ENCODE peak calls at places on chromosome 2, in nine cellular contexts. Y is hippocampal formation; U is GM23338; M is activated CD8-positive, alpha-beta T cell treated with anti-CD3 and anti-CD28 coated beads, Interleukin-2, amount 10 ng/mL, durations not matched to agents 7 days and 5 days; O is ascending aorta; S is NCI-H345; K is A172; X is adrenal gland; C is stromal cell of bone marrow. L is an unnamed sample.

GRCh38 chr2:58967736-58968135 is 726.6 kb upstream of the FANCL start:
- DNase-seq in M (no peak), O (no peak), Y (no peak), K (no peak), X (no peak), C (no peak), U (no peak), S (peak; percentile 15), L (peak; percentile 19)

GRCh38 chr2:231286964-231287363 is 88.5 kb downstream of the ARMC9 start:
- DNase-seq in K (no peak), Y (no peak), M (no peak), O (no peak), X (no peak), S (no peak), C (no peak), U (no peak), L (no peak)

GRCh38 chr2:26429779-26430654 is 28.3 kb downstream of the DRC1 start:
- DNase-seq in S (peak; percentile 93), X (no peak), K (no peak), C (no peak), M (no peak), U (no peak), O (no peak), Y (peak; percentile 4), L (peak; percentile 17)

GRCh38 chr2:148680462-148680861 is 35.9 kb downstream of the EPC2 start:
- DNase-seq in Y (no peak), M (no peak), U (no peak), O (no peak), X (no peak), C (no peak), K (no peak), S (no peak), L (no peak)

GRCh38 chr2:72278046-72278445 is 130.4 kb upstream of the CYP26B1 start:
- DNase-seq in M (no peak), K (peak; percentile 66), X (no peak), U (no peak), Y (no peak), C (peak; percentile 64), O (no peak), S (no peak), L (peak; percentile 31)

GRCh38 chr2:40321822-40322221 is 130.1 kb downstream of the SLC8A1 start:
- DNase-seq in U (no peak), K (no peak), O (no peak), C (no peak), M (no peak), X (no peak), S (no peak), Y (no peak), L (peak; percentile 45)

GRCh38 chr2:233438573-233439147 is 84.4 kb downstream of the DGKD start:
- DNase-seq in M (no peak), Y (no peak), C (no peak), U (no peak), S (no peak), O (no peak), X (no peak), K (no peak), L (no peak)

GRCh38 chr2:36326286-36326685 is 29.3 kb upstream of the CRIM1 start:
- DNase-seq in X (no peak), O (no peak), Y (no peak), U (no peak), S (no peak), C (no peak), K (no peak), M (no peak), L (no peak)

GRCh38 chr2:175001546-175001945 is 3.6 kb downstream of the CHN1 start:
- DNase-seq in M (no peak), K (peak; percentile 9), C (no peak), X (no peak), U (no peak), O (no peak), Y (no peak), S (no peak), L (no peak)

GRCh38 chr2:23445450-23445868 is 60.5 kb downstream of the KLHL29 start:
- DNase-seq in O (no peak), U (no peak), C (peak; percentile 54), Y (no peak), S (no peak), M (no peak), X (no peak), K (peak; percentile 46), L (peak; percentile 89)

L was measured in PC-3.